ENCODE peak calls at places on chromosomes 11 and 22, in four cellular contexts. One of them, this sample, is unnamed.

GRCh38 chr22:24951942-24952836 is at the start of gene KIAA1671:
- DNase-seq in MG63: peak
- DNase-seq in HFFc6: peak
- DNase-seq in NB4: peak
- DNase-seq in this sample: peak

GRCh38 chr11:98455500-98456186 is 565.1 kb upstream of the CNTN5 start:
- DNase-seq in MG63: no peak
- DNase-seq in NB4: peak
- DNase-seq in HFFc6: no peak
- DNase-seq in this sample: no peak

GRCh38 chr11:87325490-87325872 is 287.7 kb downstream of the TMEM135 start:
- DNase-seq in MG63: no peak
- DNase-seq in NB4: no peak
- DNase-seq in HFFc6: no peak
- DNase-seq in this sample: no peak

GRCh38 chr11:128324531-128325141 is 262.7 kb downstream of the ETS1 start:
- DNase-seq in NB4: no peak
- DNase-seq in HFFc6: no peak
- DNase-seq in MG63: no peak
- DNase-seq in this sample: no peak

GRCh38 chr22:35726933-35727332 is 9.3 kb downstream of the APOL5 start:
- DNase-seq in MG63: no peak
- DNase-seq in NB4: no peak
- DNase-seq in HFFc6: no peak
- DNase-seq in this sample: no peak

GRCh38 chr22:23574877-23575276 is 5.2 kb downstream of the IGLL1 start:
- DNase-seq in HFFc6: no peak
- DNase-seq in MG63: no peak
- DNase-seq in NB4: no peak
- DNase-seq in this sample: no peak

GRCh38 chr11:1479006-1479677 is 7.4 kb downstream of the MOB2 start:
- DNase-seq in MG63: no peak
- DNase-seq in NB4: no peak
- DNase-seq in HFFc6: no peak
- DNase-seq in this sample: no peak

GRCh38 chr22:45311033-45311531 is 1.3 kb downstream of the FAM118A start:
- DNase-seq in HFFc6: no peak
- DNase-seq in NB4: no peak
- DNase-seq in MG63: no peak
- DNase-seq in this sample: no peak

GRCh38 chr22:36540867-36541642 is 12.1 kb upstream of the EIF3D start:
- DNase-seq in HFFc6: no peak
- DNase-seq in MG63: no peak
- DNase-seq in NB4: no peak
- DNase-seq in this sample: no peak

GRCh38 chr11:6387811-6388599 is 2.3 kb upstream of the SMPD1 start:
- DNase-seq in NB4: no peak
- DNase-seq in HFFc6: peak
- DNase-seq in MG63: peak
- DNase-seq in this sample: no peak

GRCh38 chr22:39900306-39901227 is at the start of gene GRAP2:
- DNase-seq in HFFc6: no peak
- DNase-seq in MG63: no peak
- DNase-seq in NB4: peak
- DNase-seq in this sample: no peak

This sample was measured in HAP-1.